ENCODE peak calls at places on chromosomes 16 and 17, in nine cellular contexts. P is pancreas, O is left ventricle myocardium inferior, Z is mammary epithelial cell, B is uterus, D is RWPE1, J is AG04450, W is HL-60, C is tibial artery. Q is an unnamed sample.

GRCh38 chr17:55159251-55159650 is 105.5 kb upstream of the HLF start:
- DNase-seq in P (no peak), O (no peak), Z (no peak), B (no peak), D (no peak), J (no peak), W (no peak), C (no peak), Q (no peak)

GRCh38 chr16:3999479-3999868 is 116.8 kb downstream of the ADCY9 start:
- DNase-seq in P (no peak), O (peak; percentile 60), Z (no peak), B (peak; percentile 84), D (no peak), J (peak; percentile 46), W (no peak), C (peak; percentile 75), Q (no peak)

GRCh38 chr16:54153240-54153934 is 133.2 kb downstream of the IRX3 start:
- DNase-seq in P (no peak), O (no peak), Z (no peak), B (no peak), D (no peak), J (no peak), W (no peak), C (no peak), Q (no peak)

GRCh38 chr16:23124315-23124714 is 24.9 kb downstream of the USP31 start:
- DNase-seq in P (no peak), O (no peak), Z (peak; percentile 91), B (no peak), D (peak; percentile 77), J (no peak), W (no peak), C (no peak), Q (no peak)

GRCh38 chr16:3431779-3432219 is 11.5 kb downstream of the ZNF597 start:
- DNase-seq in P (peak; percentile 62), O (peak; percentile 45), Z (no peak), B (peak; percentile 37), D (no peak), J (no peak), W (peak; percentile 96), C (no peak), Q (no peak)

GRCh38 chr16:65524231-65524630 is 402.4 kb upstream of the CDH11 start:
- DNase-seq in P (no peak), O (no peak), Z (no peak), B (no peak), D (no peak), J (no peak), W (no peak), C (no peak), Q (no peak)

GRCh38 chr16:81879625-81880024 is 100.5 kb downstream of the PLCG2 start:
- DNase-seq in P (no peak), O (no peak), Z (no peak), B (no peak), D (no peak), J (no peak), W (no peak), C (no peak), Q (no peak)

GRCh38 chr17:66464921-66465320 is 162.5 kb downstream of the PRKCA start:
- DNase-seq in P (no peak), O (no peak), Z (no peak), B (no peak), D (no peak), J (no peak), W (no peak), C (no peak), Q (no peak)

GRCh38 chr17:50872710-50873424 is 6.7 kb upstream of the TOB1 start:
- DNase-seq in P (peak; percentile 73), O (no peak), Z (peak; percentile 71), B (no peak), D (no peak), J (no peak), W (peak; percentile 82), C (peak; percentile 88), Q (no peak)

GRCh38 chr16:57600048-57600835 is 28.2 kb upstream of the ADGRG1 start:
- DNase-seq in P (peak; percentile 87), O (no peak), Z (peak; percentile 45), B (no peak), D (peak; percentile 62), J (no peak), W (peak; percentile 16), C (peak; percentile 54), Q (no peak)

GRCh38 chr16:84362410-84362809 is 5.9 kb upstream of the ATP2C2 start:
- DNase-seq in P (no peak), O (no peak), Z (no peak), B (no peak), D (no peak), J (no peak), W (no peak), C (no peak), Q (no peak)

GRCh38 chr16:85461814-85462404 is 151.2 kb upstream of the GSE1 start:
- DNase-seq in P (no peak), O (no peak), Z (no peak), B (peak; percentile 58), D (no peak), J (peak; percentile 10), W (no peak), C (no peak), Q (no peak)

GRCh38 chr17:48728232-48729231 is at the start of gene HOXB13:
- DNase-seq in P (no peak), O (peak; percentile 32), Z (no peak), B (no peak), D (peak; percentile 63), J (no peak), W (no peak), C (no peak), Q (no peak)

GRCh38 chr16:27109666-27110523 is 43.2 kb downstream of the C16orf82 start:
- DNase-seq in P (peak; percentile 65), O (peak; percentile 87), Z (peak; percentile 53), B (peak; percentile 74), D (peak; percentile 78), J (peak; percentile 18), W (peak; percentile 31), C (peak; percentile 76), Q (peak; percentile 3)

GRCh38 chr17:36657763-36658490 is 56.5 kb downstream of the MRM1 start:
- DNase-seq in P (no peak), O (no peak), Z (no peak), B (peak; percentile 19), D (no peak), J (no peak), W (no peak), C (no peak), Q (no peak)

GRCh38 chr17:27529230-27529796 is 73.1 kb downstream of the KSR1 start:
- DNase-seq in P (peak; percentile 71), O (no peak), Z (no peak), B (no peak), D (no peak), J (no peak), W (peak; percentile 79), C (no peak), Q (no peak)
- H3K27ac ChIP-seq in P (peak overlapping the region; percentile 80), O (no peak overlapping the region), Z (no peak overlapping the region), B (no peak overlapping the region), D (peak overlapping the region; percentile 45), J (peak overlapping the region; percentile 52), W (peak overlapping the region; percentile 98), C (peak overlapping the region; percentile 75), Q (no peak overlapping the region)

DNA sequence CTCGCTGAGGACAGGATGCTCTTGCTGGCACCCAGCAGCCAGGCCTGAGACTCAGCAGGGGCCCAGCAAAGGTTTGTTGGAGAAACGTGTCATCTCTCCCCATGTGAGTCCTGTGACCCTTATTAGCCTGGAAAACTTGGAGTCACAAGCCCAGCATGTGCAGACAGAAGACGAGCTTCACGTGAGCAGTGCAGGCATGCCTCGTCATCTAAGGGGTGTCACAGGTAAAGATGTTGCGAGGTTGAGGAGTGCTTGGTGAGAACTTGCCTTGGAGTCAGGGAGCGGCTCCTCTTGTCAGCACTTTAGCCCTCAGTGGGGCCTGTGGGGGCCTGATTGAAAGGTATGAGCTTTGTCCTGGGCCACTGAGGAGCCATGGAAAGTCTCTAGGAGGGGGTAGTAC is 2.1 kb upstream of the CTRL start:
- DNase-seq in P (no peak), O (no peak), Z (no peak), B (no peak), D (no peak), J (no peak), W (no peak), C (no peak), Q (no peak)
- H3K27ac ChIP-seq in P (no peak overlapping the region), O (no peak overlapping the region), Z (no peak overlapping the region), B (no peak overlapping the region), D (peak overlapping the region; percentile 93), J (no peak overlapping the region), W (no peak overlapping the region), C (no peak overlapping the region), Q (no peak overlapping the region)

DNA sequence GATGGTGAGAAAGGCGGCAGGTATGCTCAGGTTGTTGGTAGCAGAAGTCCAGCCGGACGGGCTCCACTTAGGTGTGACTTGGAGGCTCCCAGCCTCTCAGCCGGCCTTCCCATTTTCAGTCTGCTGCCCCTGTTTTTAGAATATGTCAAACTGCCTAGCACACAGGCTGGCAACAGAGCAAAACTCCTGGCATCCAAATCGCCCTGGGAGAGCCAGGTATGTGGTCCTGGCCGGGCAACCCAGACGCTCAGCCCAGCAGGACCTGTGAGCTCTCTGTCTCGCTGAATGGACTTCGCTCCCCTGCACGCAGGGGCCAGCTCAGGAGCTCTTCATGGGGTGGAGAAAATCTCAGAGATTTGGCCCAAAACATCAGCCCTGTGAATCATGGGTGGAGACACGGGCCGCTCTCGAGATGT is 147.9 kb upstream of the CHMP6 start:
- DNase-seq in P (no peak), O (no peak), Z (no peak), B (no peak), D (no peak), J (no peak), W (no peak), C (peak; percentile 46), Q (no peak)
- H3K27ac ChIP-seq in P (no peak overlapping the region), O (no peak overlapping the region), Z (no peak overlapping the region), B (no peak overlapping the region), D (peak overlapping the region; percentile 12), J (no peak overlapping the region), W (no peak overlapping the region), C (no peak overlapping the region), Q (no peak overlapping the region)

DNA sequence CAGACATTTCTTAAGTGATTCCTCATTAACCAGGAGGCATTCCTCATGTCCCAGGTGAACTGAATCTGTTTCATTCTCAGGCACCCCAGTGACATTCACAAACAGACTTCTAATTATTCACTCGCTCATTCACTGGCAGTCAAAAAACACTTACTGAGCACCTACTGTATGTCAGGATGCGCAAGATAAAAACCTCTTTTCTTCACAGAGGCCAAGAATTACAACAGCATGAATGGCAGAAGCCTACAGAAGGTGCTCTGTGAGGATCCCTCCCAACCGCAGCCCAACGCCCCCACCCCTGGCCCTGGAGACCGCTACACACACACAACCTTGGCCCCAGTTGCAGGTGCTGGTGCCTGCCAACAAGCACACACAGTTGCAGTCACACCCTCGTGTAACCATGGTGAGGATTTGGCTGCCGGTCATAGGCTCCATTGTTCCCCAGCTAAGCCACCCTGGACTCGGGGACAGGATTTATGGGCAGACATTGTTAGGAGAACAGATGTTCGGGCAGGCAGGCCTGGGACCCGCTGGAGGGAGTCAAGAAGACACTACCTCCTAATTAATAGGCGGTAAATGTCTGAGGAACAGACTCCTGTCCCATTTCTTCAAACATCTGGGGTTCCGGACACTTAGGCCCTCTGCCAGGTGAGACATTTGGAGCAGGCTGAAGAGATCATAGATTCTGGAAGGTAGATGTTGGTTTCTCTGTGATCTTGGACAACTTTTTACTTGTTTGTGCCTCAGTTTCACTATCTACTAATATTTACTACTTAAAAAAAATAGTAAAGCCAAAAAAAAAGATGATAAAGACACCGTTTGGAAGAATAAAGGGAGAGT is 43.2 kb downstream of the CUEDC1 start:
- DNase-seq in P (peak; percentile 97), O (peak; percentile 94), Z (peak; percentile 82), B (peak; percentile 88), D (no peak), J (no peak), W (no peak), C (peak; percentile 91), Q (peak; percentile 70)
- H3K27ac ChIP-seq in P (peak overlapping the region; percentile 87), O (peak overlapping the region; percentile 91), Z (peak overlapping the region; percentile 45), B (peak overlapping the region; percentile 36), D (peak overlapping the region; percentile 82), J (no peak overlapping the region), W (no peak overlapping the region), C (no peak overlapping the region), Q (peak overlapping the region; percentile 88)

Q was measured in substantia nigra.